ENCODE peak calls at places on chromosomes 5 and 9, in four cellular contexts. N, D, H and V are unnamed samples.

GRCh38 chr5:158616707-158617106 is 483.0 kb downstream of the EBF1 start:
- DNase-seq in N (no peak), H (no peak), D (no peak), V (no peak)

GRCh38 chr9:34994429-34995287 is 5.1 kb downstream of the DNAJB5 start:
- DNase-seq in H (no peak), N (peak), D (no peak), V (peak)

GRCh38 chr5:151661096-151661495 is 25.6 kb downstream of the SPARC start:
- DNase-seq in D (no peak), N (no peak), H (no peak), V (no peak)

GRCh38 chr9:27487927-27488326 is 36.2 kb upstream of the IFNK start:
- DNase-seq in D (no peak), N (no peak), H (no peak), V (no peak)

GRCh38 chr5:131635755-131636479 is 888 bp upstream of the RAPGEF6 start:
- DNase-seq in H (no peak), N (no peak), D (no peak), V (no peak)

GRCh38 chr5:135883441-135883840 is 12.2 kb downstream of the IL9 start:
- DNase-seq in D (no peak), N (no peak), H (no peak), V (no peak)

GRCh38 chr5:78534148-78535009 is 114.2 kb downstream of the LHFPL2 start:
- DNase-seq in N (peak), H (no peak), D (no peak), V (no peak)

GRCh38 chr9:130041648-130042405 is 1.2 kb downstream of the FNBP1 start:
- DNase-seq in N (no peak), H (no peak), D (no peak), V (peak)

GRCh38 chr9:124812401-124813016 is 35.6 kb downstream of the OLFML2A start:
- DNase-seq in N (peak), H (no peak), D (no peak), V (no peak)

GRCh38 chr9:77514886-77515711 is 133.0 kb downstream of the GNA14 start:
- DNase-seq in D (no peak), N (peak), H (no peak), V (no peak)

GRCh38 chr5:144036476-144036875 is 134.0 kb downstream of the YIPF5 start:
- DNase-seq in H (no peak), D (no peak), N (no peak), V (no peak)

GRCh38 chr5:66149950-66150349 is 5.8 kb downstream of the SREK1 start:
- DNase-seq in D (no peak), H (no peak), N (no peak), V (no peak)

GRCh38 chr5:147223951-147224791 is 10.7 kb upstream of the STK32A start:
- DNase-seq in D (no peak), H (no peak), N (peak), V (no peak)

GRCh38 chr9:127890053-127890452 is 9.3 kb downstream of the ST6GALNAC6 start:
- DNase-seq in N (no peak), H (no peak), D (no peak), V (no peak)

GRCh38 chr5:149210968-149211495 is 60.6 kb upstream of the AFAP1L1 start:
- DNase-seq in N (peak), H (no peak), D (no peak), V (no peak)

GRCh38 chr9:33813712-33814641 is 3.0 kb upstream of the UBE2R2 start:
- DNase-seq in N (peak), D (no peak), H (no peak), V (no peak)

GRCh38 chr5:73826761-73827450 is 200.9 kb downstream of the ARHGEF28 start:
- DNase-seq in N (peak), H (no peak), D (no peak), V (no peak)

GRCh38 chr5:142671801-142672200 is 14.1 kb downstream of the FGF1 start:
- DNase-seq in H (no peak), N (peak), D (no peak), V (no peak)

GRCh38 chr5:179195561-179196419 is 135.6 kb downstream of the ZNF354C start:
- DNase-seq in N (no peak), H (no peak), D (no peak), V (no peak)

GRCh38 chr9:38200431-38200830 is 131.4 kb upstream of the SHB start:
- DNase-seq in D (no peak), N (no peak), H (no peak), V (no peak)

GRCh38 chr9:35516481-35516880 is 26.6 kb downstream of the RUSC2 start:
- DNase-seq in H (no peak), D (no peak), N (peak), V (no peak)

GRCh38 chr9:112361602-112362001 is 18.3 kb upstream of the HSDL2 start:
- DNase-seq in D (no peak), H (no peak), N (no peak), V (no peak)

GRCh38 chr5:40503438-40503837 is 176.3 kb upstream of the PTGER4 start:
- DNase-seq in H (no peak), D (no peak), N (no peak), V (peak)